ENCODE peak calls at places on chromosomes 5 and 9, in five cellular contexts. One of them, this sample, is unnamed.
A peak's percentile ranks its signal among the peaks of the same experiment; 100 is the strongest.

GRCh38 chr9:136994885-136995224 is 1.5 kb downstream of the CLIC3 start:
- DNase-seq in HCT116: no peak
- DNase-seq in uterus: no peak
- DNase-seq in adipocyte: no peak
- DNase-seq in GM23248: no peak
- DNase-seq in this sample: no peak

GRCh38 chr9:74609671-74610416 is 112.7 kb downstream of the RORB start:
- DNase-seq in HCT116: no peak
- DNase-seq in uterus: no peak
- DNase-seq in adipocyte: peak; percentile 29
- DNase-seq in GM23248: no peak
- DNase-seq in this sample: no peak

GRCh38 chr5:61289669-61290363 is 42.2 kb upstream of the ZSWIM6 start:
- DNase-seq in HCT116: no peak
- DNase-seq in uterus: no peak
- DNase-seq in adipocyte: no peak
- DNase-seq in GM23248: no peak
- DNase-seq in this sample: no peak

GRCh38 chr5:134122530-134122929 is 8.0 kb downstream of the TCF7 start:
- DNase-seq in HCT116: no peak
- DNase-seq in uterus: no peak
- DNase-seq in adipocyte: no peak
- DNase-seq in GM23248: no peak
- DNase-seq in this sample: no peak

GRCh38 chr5:141223112-141223783 is at the start of gene PCDHB14:
- DNase-seq in HCT116: peak; percentile 38
- DNase-seq in uterus: no peak
- DNase-seq in adipocyte: peak; percentile 78
- DNase-seq in GM23248: peak; percentile 70
- DNase-seq in this sample: no peak

GRCh38 chr5:172757394-172758010 is 13.5 kb downstream of the DUSP1 start:
- DNase-seq in HCT116: no peak
- DNase-seq in uterus: no peak
- DNase-seq in adipocyte: no peak
- DNase-seq in GM23248: no peak
- DNase-seq in this sample: no peak

GRCh38 chr5:172453206-172453985 is 929 bp downstream of the SH3PXD2B start:
- DNase-seq in HCT116: peak; percentile 24
- DNase-seq in uterus: peak; percentile 69
- DNase-seq in adipocyte: peak; percentile 81
- DNase-seq in GM23248: peak; percentile 87
- DNase-seq in this sample: peak; percentile 83

GRCh38 chr9:117425562-117425961 is 10.7 kb upstream of the ASTN2 start:
- DNase-seq in HCT116: no peak
- DNase-seq in uterus: no peak
- DNase-seq in adipocyte: no peak
- DNase-seq in GM23248: no peak
- DNase-seq in this sample: no peak

GRCh38 chr5:33556330-33557328 is 115.9 kb downstream of the TARS1 start:
- DNase-seq in HCT116: no peak
- DNase-seq in uterus: no peak
- DNase-seq in adipocyte: no peak
- DNase-seq in GM23248: no peak
- DNase-seq in this sample: no peak

GRCh38 chr9:112048924-112049785 is 125.9 kb downstream of the SUSD1 start:
- DNase-seq in HCT116: no peak
- DNase-seq in uterus: no peak
- DNase-seq in adipocyte: peak; percentile 79
- DNase-seq in GM23248: peak; percentile 85
- DNase-seq in this sample: no peak

GRCh38 chr5:149962040-149962439 is 1.5 kb downstream of the SLC26A2 start:
- DNase-seq in HCT116: no peak
- DNase-seq in uterus: no peak
- DNase-seq in adipocyte: peak; percentile 78
- DNase-seq in GM23248: peak; percentile 84
- DNase-seq in this sample: no peak

GRCh38 chr5:115844321-115844817 is 2.6 kb downstream of the AP3S1 start:
- DNase-seq in HCT116: no peak
- DNase-seq in uterus: no peak
- DNase-seq in adipocyte: no peak
- DNase-seq in GM23248: peak; percentile 62
- DNase-seq in this sample: no peak

GRCh38 chr5:73957397-73958001 is 331.5 kb downstream of the ARHGEF28 start:
- DNase-seq in HCT116: no peak
- DNase-seq in uterus: no peak
- DNase-seq in adipocyte: no peak
- DNase-seq in GM23248: no peak
- DNase-seq in this sample: no peak

GRCh38 chr5:149731332-149731616 is 1.2 kb downstream of the PPARGC1B start:
- DNase-seq in HCT116: no peak
- DNase-seq in uterus: no peak
- DNase-seq in adipocyte: no peak
- DNase-seq in GM23248: no peak
- DNase-seq in this sample: no peak

GRCh38 chr9:95488971-95489370 is 27.8 kb downstream of the PTCH1 start:
- DNase-seq in HCT116: no peak
- DNase-seq in uterus: no peak
- DNase-seq in adipocyte: no peak
- DNase-seq in GM23248: no peak
- DNase-seq in this sample: no peak

GRCh38 chr5:139401546-139401945 is 2.3 kb downstream of the SPATA24 start:
- DNase-seq in HCT116: no peak
- DNase-seq in uterus: no peak
- DNase-seq in adipocyte: no peak
- DNase-seq in GM23248: no peak
- DNase-seq in this sample: no peak

GRCh38 chr5:147437161-147437596 is 72.7 kb downstream of the DPYSL3 start:
- DNase-seq in HCT116: no peak
- DNase-seq in uterus: no peak
- DNase-seq in adipocyte: no peak
- DNase-seq in GM23248: no peak
- DNase-seq in this sample: no peak

GRCh38 chr9:124133752-124134151 is 122.2 kb downstream of the LHX2 start:
- DNase-seq in HCT116: no peak
- DNase-seq in uterus: no peak
- DNase-seq in adipocyte: peak; percentile 27
- DNase-seq in GM23248: peak; percentile 59
- DNase-seq in this sample: peak; percentile 37

GRCh38 chr5:156675402-156675801 is 174.7 kb upstream of the PPP1R2B start:
- DNase-seq in HCT116: no peak
- DNase-seq in uterus: no peak
- DNase-seq in adipocyte: peak; percentile 29
- DNase-seq in GM23248: peak; percentile 41
- DNase-seq in this sample: no peak

GRCh38 chr5:156669416-156669815 is 180.7 kb upstream of the PPP1R2B start:
- DNase-seq in HCT116: no peak
- DNase-seq in uterus: no peak
- DNase-seq in adipocyte: no peak
- DNase-seq in GM23248: no peak
- DNase-seq in this sample: no peak

GRCh38 chr5:156670615-156671014 is 179.5 kb upstream of the PPP1R2B start:
- DNase-seq in HCT116: no peak
- DNase-seq in uterus: no peak
- DNase-seq in adipocyte: no peak
- DNase-seq in GM23248: no peak
- DNase-seq in this sample: no peak
- H3K4me3 ChIP-seq in HCT116: no peak overlapping the region
- H3K4me3 ChIP-seq in uterus: no peak overlapping the region
- H3K4me3 ChIP-seq in adipocyte: no peak overlapping the region
- H3K4me3 ChIP-seq in GM23248: no peak overlapping the region
- H3K4me3 ChIP-seq in this sample: no peak overlapping the region

GRCh38 chr5:173916233-173916632 is 28.1 kb downstream of the CPEB4 start:
- DNase-seq in HCT116: no peak
- DNase-seq in uterus: no peak
- DNase-seq in adipocyte: no peak
- DNase-seq in GM23248: no peak
- DNase-seq in this sample: no peak
- H3K4me3 ChIP-seq in HCT116: no peak overlapping the region
- H3K4me3 ChIP-seq in uterus: no peak overlapping the region
- H3K4me3 ChIP-seq in adipocyte: no peak overlapping the region
- H3K4me3 ChIP-seq in GM23248: no peak overlapping the region
- H3K4me3 ChIP-seq in this sample: no peak overlapping the region

GRCh38 chr5:91910655-91911054 is 527.5 kb upstream of the ARRDC3 start:
- DNase-seq in HCT116: no peak
- DNase-seq in uterus: no peak
- DNase-seq in adipocyte: no peak
- DNase-seq in GM23248: no peak
- DNase-seq in this sample: no peak
- H3K4me3 ChIP-seq in HCT116: no peak overlapping the region
- H3K4me3 ChIP-seq in uterus: no peak overlapping the region
- H3K4me3 ChIP-seq in adipocyte: no peak overlapping the region
- H3K4me3 ChIP-seq in GM23248: no peak overlapping the region
- H3K4me3 ChIP-seq in this sample: no peak overlapping the region

DNA sequence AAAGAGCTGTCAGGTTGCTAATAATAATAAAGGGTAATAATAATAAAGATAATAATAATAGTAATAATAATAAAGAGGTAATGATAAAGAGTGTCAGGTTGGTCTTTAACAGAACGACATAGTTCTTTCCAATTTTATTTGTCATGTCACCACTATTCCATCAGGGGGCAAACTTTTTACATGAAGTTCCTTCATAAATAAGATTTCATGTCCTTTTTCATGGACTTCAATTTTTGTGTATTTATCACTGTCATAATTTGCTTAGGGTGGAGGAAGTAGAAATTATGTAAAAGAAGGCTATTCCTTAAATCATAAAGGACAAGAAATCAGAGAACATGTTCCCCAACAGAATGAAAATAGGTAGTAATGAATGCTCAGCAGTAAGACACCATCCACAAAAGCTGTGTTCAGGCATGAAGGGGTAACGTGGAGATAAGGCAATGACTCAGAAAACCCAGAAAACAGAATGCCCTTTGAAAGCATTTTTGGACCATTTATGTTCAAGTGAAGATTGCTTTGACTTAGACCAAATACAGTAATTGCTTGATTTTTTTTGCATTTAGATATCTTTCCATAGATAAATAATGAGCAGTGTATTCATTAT is 72.7 kb downstream of the ZFAND5 start:
- DNase-seq in HCT116: no peak
- DNase-seq in uterus: no peak
- DNase-seq in adipocyte: peak; percentile 86
- DNase-seq in GM23248: peak; percentile 69
- DNase-seq in this sample: no peak
- H3K4me3 ChIP-seq in HCT116: no peak overlapping the region
- H3K4me3 ChIP-seq in uterus: no peak overlapping the region
- H3K4me3 ChIP-seq in adipocyte: peak overlapping the region; percentile 45
- H3K4me3 ChIP-seq in GM23248: peak overlapping the region; percentile 21
- H3K4me3 ChIP-seq in this sample: no peak overlapping the region

GRCh38 chr5:88875609-88876234 is 7.3 kb downstream of the MEF2C start:
- DNase-seq in HCT116: no peak
- DNase-seq in uterus: no peak
- DNase-seq in adipocyte: peak; percentile 8
- DNase-seq in GM23248: peak; percentile 29
- DNase-seq in this sample: peak; percentile 25
- H3K4me3 ChIP-seq in HCT116: no peak overlapping the region
- H3K4me3 ChIP-seq in uterus: no peak overlapping the region
- H3K4me3 ChIP-seq in adipocyte: no peak overlapping the region
- H3K4me3 ChIP-seq in GM23248: peak overlapping the region; percentile 15
- H3K4me3 ChIP-seq in this sample: no peak overlapping the region

GRCh38 chr5:7629559-7629958 is 221.4 kb downstream of the CFAP90 start:
- DNase-seq in HCT116: no peak
- DNase-seq in uterus: no peak
- DNase-seq in adipocyte: no peak
- DNase-seq in GM23248: no peak
- DNase-seq in this sample: no peak
- H3K4me3 ChIP-seq in HCT116: no peak overlapping the region
- H3K4me3 ChIP-seq in uterus: no peak overlapping the region
- H3K4me3 ChIP-seq in adipocyte: no peak overlapping the region
- H3K4me3 ChIP-seq in GM23248: no peak overlapping the region
- H3K4me3 ChIP-seq in this sample: no peak overlapping the region

This sample was measured in adrenal gland.